ENCODE peak calls at places on chromosomes 4 and X, in nine cellular contexts. L, V, S, U, Y, C, P, Z and N are unnamed samples.

GRCh38 chrX:2589186-2590020 is 88.6 kb upstream of the DHRSX start:
- DNase-seq in Z (no peak), L (no peak), C (no peak), U (no peak), Y (peak), S (no peak), P (no peak), V (no peak), N (no peak)

GRCh38 chrX:17933856-17934255 is 72.8 kb upstream of the RAI2 start:
- DNase-seq in C (no peak), L (no peak), Y (no peak), S (no peak), Z (no peak), U (no peak), V (no peak), P (no peak), N (no peak)

GRCh38 chr4:28490669-28491068 is 1630.0 kb downstream of the STIM2 start:
- DNase-seq in V (no peak), Z (peak), C (no peak), Y (no peak), S (no peak), P (no peak), U (no peak), L (no peak), N (peak)

GRCh38 chr4:68152411-68152810 is 22.7 kb upstream of the TMPRSS11F start:
- DNase-seq in U (no peak), Z (peak), L (peak), P (no peak), C (no peak), Y (no peak), S (peak), V (no peak), N (peak)

GRCh38 chr4:62644372-62644771 is 1444.2 kb downstream of the ADGRL3 start:
- DNase-seq in L (peak), P (no peak), S (no peak), C (no peak), U (peak), V (no peak), Z (no peak), Y (no peak), N (no peak)

GRCh38 chrX:16466640-16467432 is 183.1 kb upstream of the S100G start:
- DNase-seq in Y (peak), Z (no peak), L (no peak), V (no peak), C (no peak), P (no peak), U (no peak), S (peak), N (peak)

GRCh38 chr4:2177443-2178093 is 64.4 kb downstream of the HAUS3 start:
- DNase-seq in L (no peak), C (no peak), S (no peak), Y (no peak), V (no peak), P (no peak), U (no peak), Z (no peak), N (no peak)

GRCh38 chr4:12615822-12616221 is 868.3 kb downstream of the RAB28 start:
- DNase-seq in V (no peak), P (no peak), L (no peak), C (no peak), Y (no peak), U (no peak), Z (no peak), S (no peak), N (no peak)

GRCh38 chrX:102651242-102651967 is at the start of gene GPRASP1:
- DNase-seq in S (peak), Y (peak), C (peak), V (peak), U (no peak), P (peak), Z (no peak), L (no peak), N (peak)

GRCh38 chr4:87046111-87046510 is 111.3 kb downstream of the AFF1 start:
- DNase-seq in Y (no peak), S (peak), L (no peak), V (no peak), Z (no peak), C (no peak), U (no peak), P (no peak), N (peak)

GRCh38 chr4:172188248-172188976 is 375.2 kb downstream of the GALNTL6 start:
- DNase-seq in Z (no peak), S (no peak), Y (no peak), P (no peak), V (no peak), U (peak), L (peak), C (no peak), N (no peak)

GRCh38 chrX:140713174-140713539 is 3.6 kb downstream of the LINC00632 start:
- DNase-seq in P (no peak), Y (no peak), L (no peak), Z (no peak), S (no peak), C (no peak), V (no peak), U (no peak), N (no peak)

GRCh38 chr4:141387299-141387698 is 166.6 kb downstream of the ZNF330 start:
- DNase-seq in C (no peak), Z (no peak), Y (no peak), P (no peak), U (no peak), S (no peak), V (no peak), L (no peak), N (no peak)

GRCh38 chr4:17817027-17817426 is 6.2 kb downstream of the NCAPG start:
- DNase-seq in P (peak), L (peak), C (no peak), V (no peak), Z (peak), Y (peak), S (peak), U (peak), N (peak)

GRCh38 chr4:186740822-186741221 is 17.2 kb upstream of the FAT1 start:
- DNase-seq in V (no peak), Y (no peak), S (no peak), L (no peak), P (no peak), Z (no peak), C (no peak), U (no peak), N (no peak)

GRCh38 chr4:6502747-6503465 is 30.5 kb upstream of the PPP2R2C start:
- DNase-seq in S (no peak), Z (no peak), Y (no peak), P (no peak), C (no peak), L (no peak), U (no peak), V (no peak), N (no peak)

GRCh38 chrX:119398587-119398973 is 556 bp upstream of the SLC25A43 start:
- DNase-seq in C (no peak), L (peak), Y (no peak), U (no peak), Z (no peak), P (no peak), S (no peak), V (no peak), N (peak)

GRCh38 chrX:19747672-19748610 is 139.5 kb downstream of the SH3KBP1 start:
- DNase-seq in V (peak), C (no peak), Z (no peak), U (no peak), S (no peak), L (no peak), Y (no peak), P (no peak), N (no peak)

GRCh38 chrX:19595036-19595435 is 79.7 kb upstream of the MAP3K15 start:
- DNase-seq in Y (no peak), V (no peak), S (no peak), P (no peak), C (no peak), L (no peak), U (peak), Z (no peak), N (no peak)

GRCh38 chr4:184987493-184988031 is 30.7 kb upstream of the HELT start:
- DNase-seq in V (no peak), Y (no peak), L (no peak), Z (no peak), U (no peak), S (no peak), P (no peak), C (no peak), N (no peak)

GRCh38 chr4:39976945-39977488 is 694 bp downstream of the PDS5A start:
- DNase-seq in C (peak), P (no peak), L (peak), V (peak), Y (peak), Z (no peak), U (peak), S (peak), N (peak)

GRCh38 chr4:114180481-114180880 is 201.0 kb upstream of the ARSJ start:
- DNase-seq in P (peak), L (peak), S (peak), U (peak), C (peak), V (no peak), Y (peak), Z (peak), N (peak)

GRCh38 chr4:183858011-183858615 is 47.0 kb upstream of the STOX2 start:
- DNase-seq in U (no peak), L (no peak), S (no peak), Z (no peak), P (no peak), Y (no peak), V (no peak), C (peak), N (no peak)

GRCh38 chrX:134548257-134548732 is 88.3 kb downstream of the HPRT1 start:
- DNase-seq in C (no peak), Z (no peak), U (no peak), S (peak), P (no peak), V (no peak), Y (no peak), L (no peak), N (no peak)

GRCh38 chrX:77118686-77119085 is 328.5 kb upstream of the FGF16 start:
- DNase-seq in L (no peak), U (no peak), Y (no peak), V (no peak), Z (no peak), P (no peak), S (no peak), C (no peak), N (no peak)

GRCh38 chr4:25580633-25581467 is 74.8 kb upstream of the SLC34A2 start:
- DNase-seq in S (peak), Z (no peak), U (no peak), C (no peak), V (no peak), L (no peak), P (no peak), Y (no peak), N (no peak)

GRCh38 chr4:132071815-132072214 is 1077.3 kb upstream of the PCDH10 start:
- DNase-seq in S (peak), Y (no peak), P (no peak), Z (no peak), V (no peak), L (no peak), C (no peak), U (no peak), N (peak)

GRCh38 chr4:13640149-13640671 is 12.7 kb upstream of the BOD1L1 start:
- DNase-seq in S (peak), U (no peak), Z (peak), L (peak), V (no peak), P (no peak), Y (peak), C (no peak), N (peak)

GRCh38 chr4:56821394-56822263 is at the start of gene SPINK2:
- DNase-seq in V (peak), Z (no peak), L (peak), P (no peak), C (peak), Y (no peak), S (no peak), U (peak), N (no peak)

GRCh38 chr4:8766610-8767009 is 105.0 kb downstream of the HMX1 start:
- DNase-seq in Z (no peak), C (no peak), V (no peak), Y (no peak), S (no peak), U (no peak), L (no peak), P (no peak), N (no peak)

GRCh38 chr4:122003335-122003734 is 51.5 kb upstream of the TRPC3 start:
- DNase-seq in C (no peak), P (no peak), Y (peak), U (peak), V (no peak), Z (no peak), S (peak), L (peak), N (peak)

GRCh38 chrX:153411255-153411987 is at the start of gene ZFP92:
- DNase-seq in P (peak), V (peak), L (no peak), U (no peak), S (no peak), C (peak), Z (no peak), Y (peak), N (peak)

GRCh38 chrX:29826651-29827206 is 388.6 kb upstream of the MAGEB2 start:
- DNase-seq in V (no peak), S (no peak), P (no peak), Z (no peak), C (no peak), U (no peak), Y (no peak), L (no peak), N (peak)

GRCh38 chr4:76665139-76665538 is 230.1 kb downstream of the SHROOM3 start:
- DNase-seq in Y (peak), L (peak), S (no peak), P (no peak), C (no peak), U (no peak), Z (no peak), V (no peak), N (peak)

GRCh38 chr4:3792813-3793212 is 26.6 kb downstream of the ADRA2C start:
- DNase-seq in C (peak), V (no peak), S (no peak), L (peak), Y (no peak), Z (no peak), U (no peak), P (no peak), N (no peak)

GRCh38 chr4:66252291-66252690 is 582.0 kb upstream of the EPHA5 start:
- DNase-seq in U (no peak), P (no peak), Y (no peak), V (no peak), L (no peak), C (no peak), Z (no peak), S (no peak), N (no peak)